ENCODE peak calls at places on chromosomes 4 and X, in eight cellular contexts. One of them, this sample, is unnamed.
A peak's percentile ranks its signal among the peaks of the same experiment; 100 is the strongest.

GRCh38 chrX:9790866-9791265 is 4.6 kb downstream of the SHROOM2 start:
- DNase-seq in cardiac fibroblast: no peak
- DNase-seq in esophagus squamous epithelium: no peak
- DNase-seq in nephron progenitor cell: no peak
- DNase-seq in astrocyte of the spinal cord: no peak
- DNase-seq in heart left ventricle: no peak
- DNase-seq in pancreas: no peak
- DNase-seq in uterus: no peak
- DNase-seq in this sample: no peak

GRCh38 chr4:154577324-154577723 is 13.2 kb downstream of the FGA start:
- DNase-seq in cardiac fibroblast: no peak
- DNase-seq in esophagus squamous epithelium: no peak
- DNase-seq in nephron progenitor cell: no peak
- DNase-seq in astrocyte of the spinal cord: no peak
- DNase-seq in heart left ventricle: no peak
- DNase-seq in pancreas: no peak
- DNase-seq in uterus: no peak
- DNase-seq in this sample: no peak

GRCh38 chr4:54146139-54146538 is 46.2 kb downstream of the GSX2 start:
- DNase-seq in cardiac fibroblast: no peak
- DNase-seq in esophagus squamous epithelium: no peak
- DNase-seq in nephron progenitor cell: no peak
- DNase-seq in astrocyte of the spinal cord: no peak
- DNase-seq in heart left ventricle: no peak
- DNase-seq in pancreas: no peak
- DNase-seq in uterus: no peak
- DNase-seq in this sample: peak; percentile 99

GRCh38 chr4:25177147-25177546 is 16.9 kb upstream of the SEPSECS start:
- DNase-seq in cardiac fibroblast: no peak
- DNase-seq in esophagus squamous epithelium: no peak
- DNase-seq in nephron progenitor cell: no peak
- DNase-seq in astrocyte of the spinal cord: no peak
- DNase-seq in heart left ventricle: no peak
- DNase-seq in pancreas: no peak
- DNase-seq in uterus: no peak
- DNase-seq in this sample: no peak

GRCh38 chr4:181569553-181569952 is 673.6 kb upstream of the TENM3 start:
- DNase-seq in cardiac fibroblast: peak; percentile 64
- DNase-seq in esophagus squamous epithelium: no peak
- DNase-seq in nephron progenitor cell: no peak
- DNase-seq in astrocyte of the spinal cord: peak; percentile 64
- DNase-seq in heart left ventricle: no peak
- DNase-seq in pancreas: no peak
- DNase-seq in uterus: no peak
- DNase-seq in this sample: no peak

GRCh38 chr4:186061919-186062318 is 7.0 kb upstream of the TLR3 start:
- DNase-seq in cardiac fibroblast: no peak
- DNase-seq in esophagus squamous epithelium: no peak
- DNase-seq in nephron progenitor cell: no peak
- DNase-seq in astrocyte of the spinal cord: no peak
- DNase-seq in heart left ventricle: no peak
- DNase-seq in pancreas: no peak
- DNase-seq in uterus: no peak
- DNase-seq in this sample: no peak

GRCh38 chrX:20527458-20528099 is 260.9 kb upstream of the RPS6KA3 start:
- DNase-seq in cardiac fibroblast: peak; percentile 41
- DNase-seq in esophagus squamous epithelium: no peak
- DNase-seq in nephron progenitor cell: no peak
- DNase-seq in astrocyte of the spinal cord: peak; percentile 32
- DNase-seq in heart left ventricle: no peak
- DNase-seq in pancreas: no peak
- DNase-seq in uterus: no peak
- DNase-seq in this sample: no peak

GRCh38 chrX:64975989-64976672 is at the start of gene ZC4H2:
- DNase-seq in cardiac fibroblast: peak; percentile 78
- DNase-seq in esophagus squamous epithelium: peak; percentile 1
- DNase-seq in nephron progenitor cell: peak; percentile 64
- DNase-seq in astrocyte of the spinal cord: peak; percentile 81
- DNase-seq in heart left ventricle: peak; percentile 82
- DNase-seq in pancreas: peak; percentile 69
- DNase-seq in uterus: peak; percentile 70
- DNase-seq in this sample: peak; percentile 50

GRCh38 chrX:2696698-2697215 is 5.7 kb downstream of the CD99 start:
- DNase-seq in cardiac fibroblast: peak; percentile 97
- DNase-seq in esophagus squamous epithelium: no peak
- DNase-seq in nephron progenitor cell: no peak
- DNase-seq in astrocyte of the spinal cord: peak; percentile 90
- DNase-seq in heart left ventricle: no peak
- DNase-seq in pancreas: no peak
- DNase-seq in uterus: no peak
- DNase-seq in this sample: peak; percentile 61

GRCh38 chr4:11976726-11977263 is 548.1 kb upstream of the HS3ST1 start:
- DNase-seq in cardiac fibroblast: peak; percentile 2
- DNase-seq in esophagus squamous epithelium: no peak
- DNase-seq in nephron progenitor cell: no peak
- DNase-seq in astrocyte of the spinal cord: no peak
- DNase-seq in heart left ventricle: no peak
- DNase-seq in pancreas: no peak
- DNase-seq in uterus: no peak
- DNase-seq in this sample: no peak

GRCh38 chr4:186068581-186069402 is at the start of gene TLR3:
- DNase-seq in cardiac fibroblast: peak; percentile 53
- DNase-seq in esophagus squamous epithelium: no peak
- DNase-seq in nephron progenitor cell: no peak
- DNase-seq in astrocyte of the spinal cord: peak; percentile 62
- DNase-seq in heart left ventricle: no peak
- DNase-seq in pancreas: no peak
- DNase-seq in uterus: no peak
- DNase-seq in this sample: no peak

GRCh38 chr4:57943672-57944071 is 833.5 kb upstream of the IGFBP7 start:
- DNase-seq in cardiac fibroblast: peak; percentile 41
- DNase-seq in esophagus squamous epithelium: no peak
- DNase-seq in nephron progenitor cell: no peak
- DNase-seq in astrocyte of the spinal cord: peak; percentile 24
- DNase-seq in heart left ventricle: peak; percentile 40
- DNase-seq in pancreas: no peak
- DNase-seq in uterus: no peak
- DNase-seq in this sample: no peak

GRCh38 chrX:105502336-105502735 is 281.8 kb upstream of the TEX13A start:
- DNase-seq in cardiac fibroblast: peak; percentile 31
- DNase-seq in esophagus squamous epithelium: no peak
- DNase-seq in nephron progenitor cell: no peak
- DNase-seq in astrocyte of the spinal cord: peak; percentile 51
- DNase-seq in heart left ventricle: no peak
- DNase-seq in pancreas: no peak
- DNase-seq in uterus: no peak
- DNase-seq in this sample: no peak

GRCh38 chr4:148162554-148162953 is 279.7 kb downstream of the NR3C2 start:
- DNase-seq in cardiac fibroblast: no peak
- DNase-seq in esophagus squamous epithelium: no peak
- DNase-seq in nephron progenitor cell: peak; percentile 10
- DNase-seq in astrocyte of the spinal cord: no peak
- DNase-seq in heart left ventricle: no peak
- DNase-seq in pancreas: no peak
- DNase-seq in uterus: no peak
- DNase-seq in this sample: no peak

GRCh38 chr4:15805583-15806517 is 27.7 kb downstream of the CD38 start:
- DNase-seq in cardiac fibroblast: peak; percentile 80
- DNase-seq in esophagus squamous epithelium: no peak
- DNase-seq in nephron progenitor cell: peak; percentile 47
- DNase-seq in astrocyte of the spinal cord: peak; percentile 64
- DNase-seq in heart left ventricle: no peak
- DNase-seq in pancreas: no peak
- DNase-seq in uterus: no peak
- DNase-seq in this sample: peak; percentile 43

DNA sequence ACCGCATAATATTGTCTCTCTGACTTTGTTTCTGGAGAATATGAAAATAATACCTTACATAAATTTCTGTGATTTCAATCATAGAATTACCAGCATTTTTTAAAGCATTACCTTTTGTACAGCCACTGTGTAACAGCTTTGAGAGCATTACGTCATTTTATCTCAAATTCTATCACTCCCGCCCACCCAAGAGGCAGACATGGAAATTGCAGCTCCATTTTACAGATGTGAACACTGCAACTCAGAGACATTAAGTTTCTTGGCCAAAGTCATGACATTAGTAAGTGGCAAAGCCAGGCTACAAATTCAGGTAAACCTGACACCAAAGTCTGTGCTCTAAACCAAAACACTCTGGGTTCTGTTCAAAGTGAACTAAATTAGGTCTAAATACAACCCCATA is 33.6 kb upstream of the KDR start:
- DNase-seq in cardiac fibroblast: peak; percentile 25
- DNase-seq in esophagus squamous epithelium: no peak
- DNase-seq in nephron progenitor cell: no peak
- DNase-seq in astrocyte of the spinal cord: no peak
- DNase-seq in heart left ventricle: no peak
- DNase-seq in pancreas: no peak
- DNase-seq in uterus: no peak
- DNase-seq in this sample: no peak
- TF ChIP-seq CTCF in cardiac fibroblast: no peak
- TF ChIP-seq CTCF in esophagus squamous epithelium: no peak
- TF ChIP-seq CTCF in nephron progenitor cell: no peak
- TF ChIP-seq CTCF in astrocyte of the spinal cord: no peak
- TF ChIP-seq CTCF in heart left ventricle: no peak
- TF ChIP-seq CTCF in pancreas: no peak
- TF ChIP-seq CTCF in uterus: no peak
- TF ChIP-seq CTCF in this sample: no peak

DNA sequence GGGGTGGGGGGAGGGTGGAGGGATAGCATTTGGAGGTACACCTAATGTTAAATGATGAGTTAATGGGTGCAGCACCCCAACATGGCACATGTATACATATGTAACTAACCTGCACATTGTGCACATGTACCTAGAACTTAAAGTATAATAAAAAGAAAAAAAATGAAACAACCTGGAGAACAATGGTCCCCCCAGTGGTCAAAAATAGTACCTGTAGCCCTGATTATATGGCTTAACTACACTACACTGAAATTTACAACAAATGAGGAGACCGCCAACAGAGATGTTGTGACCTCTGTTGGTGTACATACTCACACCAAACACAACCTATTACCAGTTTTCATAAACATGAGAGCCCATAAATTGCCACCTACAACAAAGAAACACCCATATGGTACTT is 7.3 kb upstream of the MAGEE1 start:
- DNase-seq in cardiac fibroblast: peak; percentile 0
- DNase-seq in esophagus squamous epithelium: no peak
- DNase-seq in nephron progenitor cell: no peak
- DNase-seq in astrocyte of the spinal cord: no peak
- DNase-seq in heart left ventricle: no peak
- DNase-seq in pancreas: no peak
- DNase-seq in uterus: no peak
- DNase-seq in this sample: no peak
- TF ChIP-seq CTCF in cardiac fibroblast: no peak
- TF ChIP-seq CTCF in esophagus squamous epithelium: no peak
- TF ChIP-seq CTCF in nephron progenitor cell: no peak
- TF ChIP-seq CTCF in astrocyte of the spinal cord: peak; percentile 20
- TF ChIP-seq CTCF in heart left ventricle: no peak
- TF ChIP-seq CTCF in pancreas: no peak
- TF ChIP-seq CTCF in uterus: no peak
- TF ChIP-seq CTCF in this sample: peak; percentile 9

DNA sequence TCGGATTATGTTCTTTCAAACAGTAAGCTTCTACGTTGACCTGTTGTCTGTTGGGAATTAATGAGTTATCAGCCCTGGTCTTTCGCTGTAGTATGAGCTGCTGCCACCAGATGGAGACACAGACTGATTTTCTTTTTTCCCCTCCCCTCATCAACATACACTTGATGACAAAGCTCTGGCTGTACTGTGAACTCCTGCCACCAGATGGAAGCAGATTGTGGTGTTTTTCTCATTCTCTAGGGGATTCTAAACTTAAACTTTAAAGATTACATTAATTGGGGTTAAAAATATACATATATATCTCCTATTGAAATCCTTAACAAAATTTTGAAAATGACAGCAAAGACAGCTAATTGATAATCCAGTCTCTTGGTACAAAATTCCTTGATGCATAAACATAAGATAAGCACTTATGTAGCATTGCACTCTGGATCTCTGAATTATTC is 44.8 kb downstream of the SMS start:
- DNase-seq in cardiac fibroblast: peak; percentile 84
- DNase-seq in esophagus squamous epithelium: no peak
- DNase-seq in nephron progenitor cell: peak; percentile 74
- DNase-seq in astrocyte of the spinal cord: peak; percentile 77
- DNase-seq in heart left ventricle: no peak
- DNase-seq in pancreas: peak; percentile 66
- DNase-seq in uterus: peak; percentile 69
- DNase-seq in this sample: peak; percentile 46
- TF ChIP-seq CTCF in cardiac fibroblast: peak; percentile 73
- TF ChIP-seq CTCF in esophagus squamous epithelium: peak; percentile 91
- TF ChIP-seq CTCF in nephron progenitor cell: peak; percentile 95
- TF ChIP-seq CTCF in astrocyte of the spinal cord: peak; percentile 86
- TF ChIP-seq CTCF in heart left ventricle: peak; percentile 60
- TF ChIP-seq CTCF in pancreas: peak; percentile 96
- TF ChIP-seq CTCF in uterus: peak; percentile 88
- TF ChIP-seq CTCF in this sample: peak; percentile 84

GRCh38 chrX:1453951-1454785 is 1.5 kb upstream of the ASMTL start:
- DNase-seq in cardiac fibroblast: peak; percentile 86
- DNase-seq in esophagus squamous epithelium: no peak
- DNase-seq in nephron progenitor cell: peak; percentile 92
- DNase-seq in astrocyte of the spinal cord: peak; percentile 79
- DNase-seq in heart left ventricle: peak; percentile 94
- DNase-seq in pancreas: peak; percentile 96
- DNase-seq in uterus: peak; percentile 90
- DNase-seq in this sample: peak; percentile 32
- TF ChIP-seq CTCF in cardiac fibroblast: peak; percentile 93
- TF ChIP-seq CTCF in esophagus squamous epithelium: peak; percentile 92
- TF ChIP-seq CTCF in nephron progenitor cell: peak; percentile 93
- TF ChIP-seq CTCF in astrocyte of the spinal cord: peak; percentile 96
- TF ChIP-seq CTCF in heart left ventricle: peak; percentile 96
- TF ChIP-seq CTCF in pancreas: peak; percentile 93
- TF ChIP-seq CTCF in uterus: peak; percentile 89
- TF ChIP-seq CTCF in this sample: peak; percentile 96

This sample was measured in LNCaP clone FGC.